ENCODE peak calls at places on chromosome 3, in nine cellular contexts. U is Panc1, K is astrocyte of the spinal cord, R is choroid plexus epithelial cell, B is brain microvascular endothelial cell, A is uterus, E is AG09309, L is epithelial cell of esophagus, H is thoracic aorta. F is an unnamed sample.
A peak's percentile ranks its signal among the peaks of the same experiment; 100 is the strongest.

GRCh38 chr3:10432156-10432845 is 73.1 kb downstream of the ATP2B2 start:
- DNase-seq in K (no peak), H (no peak), B (no peak), A (no peak), L (peak; percentile 19), E (no peak), R (no peak), U (no peak), F (no peak)

GRCh38 chr3:23950303-23950702 is 5.2 kb downstream of the NR1D2 start:
- DNase-seq in E (no peak), K (peak; percentile 10), H (no peak), R (no peak), B (no peak), L (no peak), A (no peak), U (no peak), F (no peak)

GRCh38 chr3:57951106-57951882 is 56.9 kb upstream of the FLNB start:
- DNase-seq in H (peak; percentile 63), R (peak; percentile 78), K (peak; percentile 75), E (no peak), L (peak; percentile 82), A (peak; percentile 91), U (no peak), B (peak; percentile 81), F (peak; percentile 82)

GRCh38 chr3:40524222-40524570 is 564 bp upstream of the ZNF621 start:
- DNase-seq in R (peak; percentile 23), L (no peak), B (peak; percentile 13), U (no peak), K (no peak), H (no peak), A (no peak), E (no peak), F (no peak)

GRCh38 chr3:78645628-78646310 is 1122.0 kb downstream of the ROBO1 start:
- DNase-seq in B (peak; percentile 71), E (peak; percentile 58), K (peak; percentile 78), L (peak; percentile 89), U (peak; percentile 45), H (no peak), A (no peak), R (peak; percentile 90), F (peak; percentile 86)

GRCh38 chr3:147397155-147397888 is 9.0 kb downstream of the ZIC4 start:
- DNase-seq in L (no peak), K (peak; percentile 99), A (no peak), R (peak; percentile 99), E (no peak), U (no peak), H (no peak), B (peak; percentile 96), F (no peak)

GRCh38 chr3:182323898-182324297 is 469.4 kb upstream of the ATP11B start:
- DNase-seq in A (no peak), E (no peak), L (no peak), H (no peak), R (no peak), B (no peak), K (no peak), U (no peak), F (no peak)

GRCh38 chr3:68631810-68632545 is 300.4 kb downstream of the TAFA4 start:
- DNase-seq in L (no peak), E (no peak), H (no peak), A (no peak), B (no peak), U (no peak), R (no peak), K (no peak), F (no peak)

GRCh38 chr3:139288266-139288821 is 55.5 kb upstream of the MRPS22 start:
- DNase-seq in L (no peak), B (no peak), U (no peak), R (no peak), H (no peak), A (peak; percentile 64), K (no peak), E (no peak), F (no peak)

GRCh38 chr3:58063424-58063823 is 55.2 kb downstream of the FLNB start:
- DNase-seq in U (no peak), R (peak; percentile 87), E (no peak), L (peak; percentile 63), H (peak; percentile 67), B (peak; percentile 64), K (peak; percentile 92), A (peak; percentile 95), F (peak; percentile 94)

GRCh38 chr3:127652246-127652995 is 20.3 kb upstream of the ABTB1 start:
- DNase-seq in E (no peak), K (peak; percentile 48), H (no peak), U (peak; percentile 36), B (peak; percentile 38), R (peak; percentile 76), A (peak; percentile 51), L (peak; percentile 53), F (peak; percentile 67)

GRCh38 chr3:131322946-131323505 is 58.5 kb upstream of the NUDT16 start:
- DNase-seq in A (no peak), R (no peak), H (no peak), K (no peak), E (no peak), L (no peak), U (no peak), B (no peak), F (no peak)

GRCh38 chr3:124845406-124845805 is 41.8 kb downstream of the ITGB5 start:
- DNase-seq in H (no peak), R (peak; percentile 93), L (peak; percentile 86), K (peak; percentile 85), B (peak; percentile 89), E (peak; percentile 90), A (peak; percentile 72), U (peak; percentile 63), F (peak; percentile 96)

GRCh38 chr3:88038561-88038960 is 20.2 kb downstream of the CGGBP1 start:
- DNase-seq in L (peak; percentile 83), H (no peak), U (no peak), E (peak; percentile 56), B (peak; percentile 79), R (peak; percentile 78), A (no peak), K (peak; percentile 26), F (peak; percentile 63)

GRCh38 chr3:119831941-119832371 is 50.1 kb downstream of the NR1I2 start:
- DNase-seq in L (no peak), U (no peak), K (peak; percentile 78), B (peak; percentile 86), E (no peak), A (no peak), H (no peak), R (peak; percentile 77), F (no peak)

GRCh38 chr3:17775073-17775472 is 32.6 kb upstream of the TBC1D5 start:
- DNase-seq in U (no peak), K (no peak), B (no peak), R (no peak), A (no peak), L (no peak), E (no peak), H (no peak), F (no peak)

GRCh38 chr3:54954019-54954418 is 26.2 kb upstream of the LRTM1 start:
- DNase-seq in A (no peak), E (peak; percentile 61), R (peak; percentile 80), B (peak; percentile 77), U (no peak), H (no peak), K (peak; percentile 84), L (peak; percentile 44), F (peak; percentile 47)

GRCh38 chr3:19428729-19429128 is 280.4 kb downstream of the KCNH8 start:
- DNase-seq in L (no peak), U (no peak), E (no peak), K (no peak), H (no peak), A (no peak), R (no peak), B (no peak), F (no peak)

GRCh38 chr3:82055792-82056191 is 294.3 kb upstream of the GBE1 start:
- DNase-seq in L (peak; percentile 74), B (peak; percentile 4), H (no peak), R (peak; percentile 29), U (no peak), K (peak; percentile 47), A (no peak), E (no peak), F (peak; percentile 3)

GRCh38 chr3:185822221-185822956 is 2.5 kb downstream of the IGF2BP2 start:
- DNase-seq in L (peak; percentile 71), U (no peak), R (peak; percentile 73), H (no peak), K (peak; percentile 68), E (no peak), B (no peak), A (no peak), F (peak; percentile 75)
- TF ChIP-seq CTCF in L (no peak), U (no peak), R (no peak), H (no peak), K (no peak), E (no peak), B (no peak), A (no peak), F (no peak)

DNA sequence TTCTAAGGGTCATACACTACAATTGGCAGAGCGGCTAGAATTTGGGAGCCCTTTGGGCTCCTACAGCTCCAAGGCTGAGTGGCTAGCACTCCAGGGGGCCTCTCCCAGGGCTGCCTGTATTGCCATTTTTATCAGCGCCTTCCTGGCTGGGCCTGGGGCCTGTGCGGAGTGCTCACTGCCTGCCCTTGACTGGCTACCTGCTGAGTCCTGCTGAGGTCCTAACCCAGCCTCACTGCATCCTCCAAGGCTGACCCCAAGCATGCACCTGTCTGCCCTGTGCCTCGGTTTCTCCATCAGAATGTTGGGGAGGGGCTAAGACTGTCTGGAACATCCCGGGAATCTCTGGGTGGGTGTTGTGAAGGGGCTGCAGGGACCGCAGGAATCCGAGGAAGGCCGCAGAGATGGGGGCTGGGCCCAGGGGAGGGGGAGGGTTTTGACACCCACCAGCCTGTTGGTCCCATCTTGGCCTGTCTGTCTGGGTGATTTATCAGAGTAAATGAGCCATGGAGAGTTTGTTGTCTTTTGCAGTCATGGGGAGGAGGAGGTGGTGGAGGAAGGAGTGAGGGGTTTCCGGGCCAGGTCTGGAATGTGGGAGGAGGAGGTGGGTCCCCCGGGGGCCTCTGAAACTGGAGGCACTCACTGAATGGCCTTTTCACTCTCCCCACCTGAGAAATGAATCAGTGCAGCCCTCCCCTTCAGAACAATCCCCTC is 11.3 kb downstream of the SEMA3F start:
- DNase-seq in R (no peak), U (no peak), B (no peak), H (no peak), A (no peak), K (no peak), L (no peak), E (no peak), F (no peak)
- H3K4me3 ChIP-seq in R (no peak overlapping the region), U (no peak overlapping the region), B (no peak overlapping the region), H (peak overlapping the region; percentile 57), A (no peak overlapping the region), K (no peak overlapping the region), L (peak overlapping the region; percentile 17), E (no peak overlapping the region), F (no peak overlapping the region)

GRCh38 chr3:184693011-184693975 is 18.6 kb downstream of the MAGEF1 start:
- DNase-seq in K (no peak), U (no peak), L (no peak), H (no peak), E (no peak), A (no peak), B (no peak), R (no peak), F (no peak)
- TF ChIP-seq CTCF in K (no peak), U (no peak), L (no peak), H (no peak), E (no peak), A (no peak), B (peak; percentile 6), R (no peak), F (no peak)

DNA sequence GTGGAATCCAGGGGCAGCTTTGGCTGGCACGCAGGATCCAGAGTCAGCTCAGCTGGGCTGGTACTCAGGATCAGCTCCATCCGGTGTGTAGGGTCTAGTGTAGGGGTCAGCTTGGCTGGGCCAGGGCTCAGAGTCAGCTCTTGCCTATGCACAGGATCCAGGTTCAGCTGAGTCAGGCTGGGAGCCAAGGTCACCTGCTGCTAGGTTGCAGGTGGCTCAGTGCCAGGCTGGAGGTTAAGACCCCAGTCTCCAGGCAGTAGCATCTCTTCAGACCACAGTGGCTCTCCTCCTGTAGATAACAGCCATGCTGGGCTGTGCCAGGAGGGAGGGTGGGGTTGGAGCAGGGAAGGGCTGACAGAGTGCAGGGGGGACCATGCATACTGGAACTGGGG is 1.8 kb downstream of the HYAL3 start:
- DNase-seq in L (no peak), K (no peak), B (no peak), R (no peak), E (no peak), A (peak; percentile 55), H (no peak), U (no peak), F (no peak)
- H3K4me3 ChIP-seq in L (no peak overlapping the region), K (no peak overlapping the region), B (no peak overlapping the region), R (no peak overlapping the region), E (no peak overlapping the region), A (no peak overlapping the region), H (no peak overlapping the region), U (no peak overlapping the region), F (no peak overlapping the region)

F was measured in fibroblast of the aortic adventitia.